ENCODE peak calls at places on chromosomes 1 and 21, in five cellular contexts. I is NCI-H2081 treated with DMSO at 0.1 percent for 48 hours; Z is CD4-positive, alpha-beta memory T cell; G is prostate gland; W is H1. F is an unnamed sample.

GRCh38 chr1:210758761-210759160 is 375.2 kb downstream of the KCNH1 start:
- DNase-seq in I (no peak), Z (no peak), G (no peak), W (no peak), F (no peak)

GRCh38 chr1:51644533-51645197 is 27.8 kb downstream of the OSBPL9 start:
- DNase-seq in I (no peak), Z (no peak), G (no peak), W (no peak), F (no peak)

GRCh38 chr21:38082936-38083335 is 166.7 kb upstream of the KCNJ6 start:
- DNase-seq in I (no peak), Z (no peak), G (no peak), W (no peak), F (no peak)

GRCh38 chr1:223479261-223479660 is 86.0 kb downstream of the CCDC185 start:
- DNase-seq in I (no peak), Z (no peak), G (no peak), W (no peak), F (no peak)

GRCh38 chr1:93744299-93744988 is 62.8 kb upstream of the BCAR3 start:
- DNase-seq in I (no peak), Z (no peak), G (no peak), W (no peak), F (no peak)

GRCh38 chr1:23103001-23103879 is 65.4 kb downstream of the LUZP1 start:
- DNase-seq in I (no peak), Z (peak; percentile 62), G (no peak), W (no peak), F (no peak)

GRCh38 chr1:7561331-7561921 is 209.7 kb upstream of the VAMP3 start:
- DNase-seq in I (no peak), Z (no peak), G (no peak), W (peak; percentile 86), F (no peak)

GRCh38 chr21:44889625-44890337 is 16.3 kb upstream of the PTTG1IP start:
- DNase-seq in I (no peak), Z (no peak), G (no peak), W (no peak), F (no peak)

GRCh38 chr1:22731924-22732522 is 21.4 kb downstream of the EPHB2 start:
- DNase-seq in I (no peak), Z (no peak), G (no peak), W (no peak), F (no peak)

GRCh38 chr1:41431490-41432350 is 52.8 kb downstream of the EDN2 start:
- DNase-seq in I (no peak), Z (no peak), G (no peak), W (no peak), F (no peak)

GRCh38 chr1:198491028-198491427 is 49.5 kb downstream of the ATP6V1G3 start:
- DNase-seq in I (no peak), Z (no peak), G (no peak), W (no peak), F (no peak)

F was measured in CD4-positive, CD25-positive, alpha-beta regulatory T cell.